ENCODE peak calls at places on chromosomes 1 and 21, in six cellular contexts. One of them, this sample, is unnamed.

GRCh38 chr1:171441278-171441677 is 44.1 kb upstream of the PRRC2C start:
- DNase-seq in NCI-H1417 treated with DMSO at 0.1 percent for 48 hours: no peak
- DNase-seq in fibroblast of the conjunctiva: no peak
- DNase-seq in GM04503: peak; percentile 61
- DNase-seq in MM.1S: no peak
- DNase-seq in KBM-7: no peak
- DNase-seq in this sample: no peak

GRCh38 chr1:63592536-63593302 is 492 bp upstream of the PGM1 start:
- DNase-seq in fibroblast of the conjunctiva: no peak
- DNase-seq in GM04503: no peak
- DNase-seq in MM.1S: peak; percentile 70
- DNase-seq in NCI-H1417 treated with DMSO at 0.1 percent for 48 hours: no peak
- DNase-seq in KBM-7: no peak
- DNase-seq in this sample: no peak

GRCh38 chr21:44892536-44893277 is 19.2 kb upstream of the PTTG1IP start:
- DNase-seq in fibroblast of the conjunctiva: no peak
- DNase-seq in GM04503: no peak
- DNase-seq in KBM-7: peak; percentile 75
- DNase-seq in MM.1S: peak; percentile 56
- DNase-seq in NCI-H1417 treated with DMSO at 0.1 percent for 48 hours: no peak
- DNase-seq in this sample: peak; percentile 86

GRCh38 chr1:44801491-44802305 is 1.5 kb downstream of the PLK3 start:
- DNase-seq in KBM-7: no peak
- DNase-seq in GM04503: no peak
- DNase-seq in fibroblast of the conjunctiva: no peak
- DNase-seq in NCI-H1417 treated with DMSO at 0.1 percent for 48 hours: no peak
- DNase-seq in MM.1S: no peak
- DNase-seq in this sample: peak; percentile 67

GRCh38 chr1:51519048-51519856 is at the start of gene EPS15:
- DNase-seq in KBM-7: peak; percentile 73
- DNase-seq in fibroblast of the conjunctiva: peak; percentile 67
- DNase-seq in MM.1S: peak; percentile 87
- DNase-seq in GM04503: no peak
- DNase-seq in NCI-H1417 treated with DMSO at 0.1 percent for 48 hours: no peak
- DNase-seq in this sample: peak; percentile 95

GRCh38 chr1:80248886-80249285 is 1242.4 kb upstream of the ADGRL4 start:
- DNase-seq in fibroblast of the conjunctiva: no peak
- DNase-seq in KBM-7: no peak
- DNase-seq in NCI-H1417 treated with DMSO at 0.1 percent for 48 hours: no peak
- DNase-seq in GM04503: peak; percentile 0
- DNase-seq in MM.1S: no peak
- DNase-seq in this sample: no peak

GRCh38 chr1:185850366-185850765 is 116.2 kb downstream of the HMCN1 start:
- DNase-seq in GM04503: no peak
- DNase-seq in MM.1S: no peak
- DNase-seq in NCI-H1417 treated with DMSO at 0.1 percent for 48 hours: no peak
- DNase-seq in KBM-7: no peak
- DNase-seq in fibroblast of the conjunctiva: no peak
- DNase-seq in this sample: no peak

GRCh38 chr1:21149430-21149861 is 27.3 kb downstream of the EIF4G3 start:
- DNase-seq in KBM-7: peak; percentile 19
- DNase-seq in MM.1S: no peak
- DNase-seq in fibroblast of the conjunctiva: peak; percentile 43
- DNase-seq in NCI-H1417 treated with DMSO at 0.1 percent for 48 hours: no peak
- DNase-seq in GM04503: peak; percentile 58
- DNase-seq in this sample: no peak

GRCh38 chr1:155976062-155976912 is 2.1 kb downstream of the ARHGEF2 start:
- DNase-seq in KBM-7: peak; percentile 98
- DNase-seq in fibroblast of the conjunctiva: peak; percentile 54
- DNase-seq in MM.1S: peak; percentile 83
- DNase-seq in GM04503: peak; percentile 36
- DNase-seq in NCI-H1417 treated with DMSO at 0.1 percent for 48 hours: no peak
- DNase-seq in this sample: peak; percentile 83

GRCh38 chr1:230112782-230113181 is 45.7 kb downstream of the GALNT2 start:
- DNase-seq in MM.1S: no peak
- DNase-seq in GM04503: no peak
- DNase-seq in KBM-7: no peak
- DNase-seq in fibroblast of the conjunctiva: no peak
- DNase-seq in NCI-H1417 treated with DMSO at 0.1 percent for 48 hours: no peak
- DNase-seq in this sample: no peak

GRCh38 chr1:27602510-27603319 is 1.2 kb downstream of the AHDC1 start:
- DNase-seq in NCI-H1417 treated with DMSO at 0.1 percent for 48 hours: no peak
- DNase-seq in MM.1S: peak; percentile 24
- DNase-seq in KBM-7: no peak
- DNase-seq in fibroblast of the conjunctiva: no peak
- DNase-seq in GM04503: no peak
- DNase-seq in this sample: peak; percentile 84

GRCh38 chr1:234007684-234008083 is 103.2 kb downstream of the SLC35F3 start:
- DNase-seq in fibroblast of the conjunctiva: no peak
- DNase-seq in NCI-H1417 treated with DMSO at 0.1 percent for 48 hours: no peak
- DNase-seq in GM04503: no peak
- DNase-seq in KBM-7: no peak
- DNase-seq in MM.1S: no peak
- DNase-seq in this sample: no peak

GRCh38 chr1:205572426-205572825 is 59.4 kb downstream of the ELK4 start:
- DNase-seq in MM.1S: no peak
- DNase-seq in KBM-7: no peak
- DNase-seq in NCI-H1417 treated with DMSO at 0.1 percent for 48 hours: no peak
- DNase-seq in fibroblast of the conjunctiva: no peak
- DNase-seq in GM04503: no peak
- DNase-seq in this sample: no peak

GRCh38 chr1:198465201-198466144 is 75.0 kb downstream of the ATP6V1G3 start:
- DNase-seq in MM.1S: peak; percentile 66
- DNase-seq in NCI-H1417 treated with DMSO at 0.1 percent for 48 hours: peak; percentile 10
- DNase-seq in KBM-7: peak; percentile 63
- DNase-seq in GM04503: peak; percentile 67
- DNase-seq in fibroblast of the conjunctiva: peak; percentile 33
- DNase-seq in this sample: no peak

GRCh38 chr1:245155186-245156040 is 628 bp downstream of the KIF26B start:
- DNase-seq in NCI-H1417 treated with DMSO at 0.1 percent for 48 hours: no peak
- DNase-seq in MM.1S: no peak
- DNase-seq in fibroblast of the conjunctiva: no peak
- DNase-seq in KBM-7: no peak
- DNase-seq in GM04503: no peak
- DNase-seq in this sample: no peak

GRCh38 chr21:34971656-34972055 is 77.4 kb downstream of the RUNX1 start:
- DNase-seq in MM.1S: no peak
- DNase-seq in NCI-H1417 treated with DMSO at 0.1 percent for 48 hours: no peak
- DNase-seq in GM04503: no peak
- DNase-seq in KBM-7: no peak
- DNase-seq in fibroblast of the conjunctiva: no peak
- DNase-seq in this sample: no peak

GRCh38 chr1:35030338-35031102 is 1.2 kb downstream of the ZMYM6 start:
- DNase-seq in GM04503: no peak
- DNase-seq in KBM-7: peak; percentile 56
- DNase-seq in fibroblast of the conjunctiva: no peak
- DNase-seq in NCI-H1417 treated with DMSO at 0.1 percent for 48 hours: no peak
- DNase-seq in MM.1S: no peak
- DNase-seq in this sample: no peak

GRCh38 chr1:30907641-30908445 is 715 bp downstream of the SDC3 start:
- DNase-seq in MM.1S: no peak
- DNase-seq in NCI-H1417 treated with DMSO at 0.1 percent for 48 hours: no peak
- DNase-seq in fibroblast of the conjunctiva: no peak
- DNase-seq in KBM-7: no peak
- DNase-seq in GM04503: no peak
- DNase-seq in this sample: peak; percentile 66

GRCh38 chr1:51998007-51998406 is 7.5 kb upstream of the RAB3B start:
- DNase-seq in NCI-H1417 treated with DMSO at 0.1 percent for 48 hours: no peak
- DNase-seq in GM04503: no peak
- DNase-seq in MM.1S: no peak
- DNase-seq in fibroblast of the conjunctiva: no peak
- DNase-seq in KBM-7: no peak
- DNase-seq in this sample: no peak

GRCh38 chr1:101238041-101238515 is 1.3 kb downstream of the S1PR1 start:
- DNase-seq in NCI-H1417 treated with DMSO at 0.1 percent for 48 hours: no peak
- DNase-seq in GM04503: no peak
- DNase-seq in fibroblast of the conjunctiva: no peak
- DNase-seq in KBM-7: no peak
- DNase-seq in MM.1S: no peak
- DNase-seq in this sample: no peak

GRCh38 chr1:26913754-26914619 is at the start of gene NR0B2:
- DNase-seq in KBM-7: no peak
- DNase-seq in NCI-H1417 treated with DMSO at 0.1 percent for 48 hours: peak; percentile 95
- DNase-seq in MM.1S: no peak
- DNase-seq in fibroblast of the conjunctiva: no peak
- DNase-seq in GM04503: no peak
- DNase-seq in this sample: peak; percentile 91

GRCh38 chr1:66723985-66724384 is 28.3 kb upstream of the DYNLT5 start:
- DNase-seq in GM04503: no peak
- DNase-seq in fibroblast of the conjunctiva: no peak
- DNase-seq in MM.1S: no peak
- DNase-seq in NCI-H1417 treated with DMSO at 0.1 percent for 48 hours: no peak
- DNase-seq in KBM-7: no peak
- DNase-seq in this sample: no peak

GRCh38 chr1:6279066-6279465 is 18.2 kb upstream of the GPR153 start:
- DNase-seq in MM.1S: no peak
- DNase-seq in NCI-H1417 treated with DMSO at 0.1 percent for 48 hours: no peak
- DNase-seq in fibroblast of the conjunctiva: no peak
- DNase-seq in KBM-7: no peak
- DNase-seq in GM04503: no peak
- DNase-seq in this sample: no peak